ENCODE peak calls at places on chromosomes 5 and 9, in four cellular contexts. U is fibroblast of the aortic adventitia, J is AG10803, Y is AG04450. B is an unnamed sample.

GRCh38 chr5:80182802-80183645 is 72.8 kb downstream of the SERINC5 start:
- DNase-seq in U (no peak), J (no peak), Y (no peak), B (no peak)

GRCh38 chr9:93128715-93129224 is 5.3 kb downstream of the NINJ1 start:
- DNase-seq in U (no peak), J (no peak), Y (no peak), B (no peak)

GRCh38 chr5:150774145-150774544 is 4.4 kb upstream of the SMIM3 start:
- DNase-seq in U (peak; percentile 94), J (peak; percentile 71), Y (no peak), B (peak; percentile 87)

GRCh38 chr9:21576331-21577189 is 94.4 kb upstream of the IFNE start:
- DNase-seq in U (peak; percentile 98), J (peak; percentile 96), Y (peak; percentile 55), B (peak; percentile 97)

GRCh38 chr5:32312194-32312681 is 501 bp downstream of the MTMR12 start:
- DNase-seq in U (peak; percentile 68), J (peak; percentile 70), Y (no peak), B (peak; percentile 72)

GRCh38 chr9:125241863-125242739 is 958 bp upstream of the HSPA5 start:
- DNase-seq in U (peak; percentile 23), J (peak; percentile 44), Y (no peak), B (no peak)

GRCh38 chr9:4359016-4359415 is 59.1 kb upstream of the GLIS3 start:
- DNase-seq in U (no peak), J (no peak), Y (no peak), B (no peak)

GRCh38 chr9:35562895-35563746 is 41.9 kb upstream of the TESK1 start:
- DNase-seq in U (no peak), J (peak; percentile 25), Y (no peak), B (no peak)

GRCh38 chr9:80059191-80059590 is 487.4 kb downstream of the TLE4 start:
- DNase-seq in U (no peak), J (no peak), Y (no peak), B (no peak)

GRCh38 chr9:114366334-114367128 is 21.3 kb downstream of the AKNA start:
- DNase-seq in U (peak; percentile 87), J (peak; percentile 92), Y (peak; percentile 64), B (peak; percentile 92)

GRCh38 chr9:77811832-77812231 is 163.7 kb upstream of the GNA14 start:
- DNase-seq in U (no peak), J (no peak), Y (no peak), B (no peak)
- TF ChIP-seq CTCF in U (no peak), J (no peak), Y (no peak), B (no peak)

GRCh38 chr9:133788819-133789733 is 50.9 kb upstream of the SARDH start:
- DNase-seq in U (no peak), J (no peak), Y (no peak), B (no peak)
- TF ChIP-seq CTCF in U (no peak), J (no peak), Y (no peak), B (no peak)

DNA sequence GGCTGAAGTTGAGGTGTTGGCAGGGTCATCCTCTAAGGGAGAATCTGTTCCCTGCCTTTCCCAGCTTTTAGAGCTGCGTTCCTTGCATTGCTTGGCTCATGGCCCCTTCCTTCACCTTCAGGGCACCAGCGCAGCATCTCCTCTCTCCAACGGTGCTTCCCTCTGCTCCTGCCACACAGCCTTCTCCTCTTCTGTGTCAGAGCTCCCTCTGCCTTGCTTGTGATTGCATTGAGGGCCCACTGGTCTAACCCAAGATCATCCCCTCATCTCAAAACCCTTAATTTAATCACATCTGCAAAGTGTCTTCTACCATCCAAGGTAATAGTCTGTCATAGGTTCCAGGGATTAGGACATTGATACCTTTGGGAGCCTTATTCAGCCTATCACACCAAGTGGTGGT is 205.7 kb upstream of the TBCA start:
- DNase-seq in U (no peak), J (no peak), Y (no peak), B (no peak)
- TF ChIP-seq CTCF in U (no peak), J (no peak), Y (no peak), B (no peak)

GRCh38 chr5:78518365-78519197 is 130.0 kb downstream of the LHFPL2 start:
- DNase-seq in U (peak; percentile 75), J (peak; percentile 80), Y (peak; percentile 77), B (peak; percentile 91)

GRCh38 chr5:78519198-78519941 is 129.2 kb downstream of the LHFPL2 start:
- DNase-seq in U (no peak), J (no peak), Y (no peak), B (no peak)

GRCh38 chr5:78512440-78512839 is 136.1 kb downstream of the LHFPL2 start:
- DNase-seq in U (no peak), J (no peak), Y (no peak), B (no peak)

GRCh38 chr5:78514427-78515345 is 133.9 kb downstream of the LHFPL2 start:
- DNase-seq in U (peak; percentile 20), J (no peak), Y (no peak), B (peak; percentile 38)

GRCh38 chr5:78515665-78516064 is 132.9 kb downstream of the LHFPL2 start:
- DNase-seq in U (no peak), J (no peak), Y (no peak), B (no peak)
- TF ChIP-seq CTCF in U (no peak), J (no peak), Y (no peak), B (no peak)

GRCh38 chr9:112921549-112921948 is 30.9 kb upstream of the SLC46A2 start:
- DNase-seq in U (peak; percentile 65), J (peak; percentile 65), Y (peak; percentile 36), B (peak; percentile 48)
- TF ChIP-seq CTCF in U (peak; percentile 67), J (peak; percentile 77), Y (peak; percentile 68), B (peak; percentile 73)

GRCh38 chr9:133286523-133286922 is 11.5 kb upstream of the ABO start:
- DNase-seq in U (peak; percentile 40), J (no peak), Y (no peak), B (peak; percentile 4)
- TF ChIP-seq CTCF in U (no peak), J (no peak), Y (no peak), B (no peak)

GRCh38 chr9:72839140-72839539 is 113.7 kb downstream of the ALDH1A1 start:
- DNase-seq in U (peak; percentile 25), J (peak; percentile 25), Y (no peak), B (no peak)

GRCh38 chr9:72843525-72844439 is 109.1 kb downstream of the ALDH1A1 start:
- DNase-seq in U (no peak), J (no peak), Y (no peak), B (no peak)

GRCh38 chr9:72844440-72844768 is 108.4 kb downstream of the ALDH1A1 start:
- DNase-seq in U (no peak), J (no peak), Y (no peak), B (no peak)
- TF ChIP-seq CTCF in U (no peak), J (no peak), Y (no peak), B (no peak)

B was measured in astrocyte of the spinal cord.